ENCODE peak calls at places on chromosomes 11 and 22, in nine cellular contexts. L, V, M, B, F, Z, E, Y and O are unnamed samples.
A peak's percentile ranks its signal among the peaks of the same experiment; 100 is the strongest.

GRCh38 chr11:83924987-83925542 is 638.9 kb upstream of the CCDC90B start:
- DNase-seq in V (no peak), Z (no peak), Y (no peak), L (no peak), M (no peak), E (no peak), B (no peak), F (no peak), O (no peak)

GRCh38 chr11:115848080-115848479 is 343.9 kb upstream of the CADM1 start:
- DNase-seq in F (no peak), M (no peak), Y (no peak), L (no peak), Z (no peak), V (no peak), B (no peak), E (peak; percentile 13), O (peak; percentile 7)

GRCh38 chr22:39290724-39291161 is 28.7 kb downstream of the RPL3 start:
- DNase-seq in F (no peak), M (no peak), Y (no peak), L (peak; percentile 92), E (peak; percentile 84), B (no peak), V (no peak), Z (no peak), O (peak; percentile 87)

GRCh38 chr11:104713366-104713765 is 184.9 kb downstream of the CASP12 start:
- DNase-seq in M (no peak), L (no peak), V (no peak), Y (no peak), E (peak; percentile 33), Z (no peak), F (no peak), B (no peak), O (peak; percentile 70)

GRCh38 chr11:8102296-8102915 is 21.4 kb downstream of the TUB start:
- DNase-seq in B (no peak), M (no peak), E (no peak), Y (no peak), V (no peak), L (no peak), Z (no peak), F (no peak), O (no peak)

GRCh38 chr11:63985812-63986155 is 454 bp upstream of the OTUB1 start:
- DNase-seq in B (no peak), F (no peak), L (no peak), M (peak; percentile 46), Y (no peak), Z (peak; percentile 84), V (no peak), E (no peak), O (no peak)

GRCh38 chr22:44538518-44539315 is 40.7 kb upstream of the RTL6 start:
- DNase-seq in Z (no peak), Y (no peak), F (no peak), B (no peak), V (no peak), L (no peak), M (no peak), E (no peak), O (no peak)

GRCh38 chr11:60281482-60281881 is 1.0 kb downstream of the MS4A4A start:
- DNase-seq in Y (no peak), E (no peak), L (no peak), B (no peak), V (no peak), Z (no peak), M (no peak), F (no peak), O (no peak)

GRCh38 chr11:122215244-122215992 is 99.4 kb upstream of the BLID start:
- DNase-seq in B (no peak), Y (no peak), V (peak; percentile 95), E (peak; percentile 97), Z (peak; percentile 49), F (peak; percentile 49), L (peak; percentile 77), M (no peak), O (peak; percentile 93)

GRCh38 chr11:1082346-1082727 is 7.7 kb downstream of the MUC2 start:
- DNase-seq in F (peak; percentile 47), V (no peak), L (peak; percentile 21), M (no peak), B (no peak), E (no peak), Y (no peak), Z (peak; percentile 24), O (no peak)

GRCh38 chr22:17451251-17451765 is 82.0 kb downstream of the CECR2 start:
- DNase-seq in B (no peak), E (no peak), V (no peak), M (no peak), Y (no peak), L (no peak), Z (no peak), F (no peak), O (no peak)

GRCh38 chr22:30943368-30943767 is 25.2 kb downstream of the MORC2 start:
- DNase-seq in Y (no peak), L (no peak), F (no peak), B (no peak), M (peak; percentile 16), Z (peak; percentile 75), V (no peak), E (no peak), O (no peak)